ENCODE peak calls at places on chromosomes 7 and 10, in four cellular contexts. H is PC-3, J is mesendoderm, R is tibial artery. E is an unnamed sample.

GRCh38 chr7:131480384-131481315 is 75.8 kb downstream of the PODXL start:
- DNase-seq in H (peak; percentile 40), J (peak; percentile 57), R (no peak), E (no peak)

GRCh38 chr10:7686351-7687171 is 16.6 kb upstream of the ITIH2 start:
- DNase-seq in H (no peak), J (no peak), R (no peak), E (no peak)

GRCh38 chr10:127889605-127890195 is 3.0 kb downstream of the CLRN3 start:
- DNase-seq in H (peak; percentile 68), J (no peak), R (no peak), E (no peak)

GRCh38 chr7:94620703-94621118 is 35.2 kb downstream of the SGCE start:
- DNase-seq in H (peak; percentile 94), J (peak; percentile 48), R (peak; percentile 89), E (peak; percentile 66)

GRCh38 chr7:157586426-157586955 is 249.7 kb downstream of the DNAJB6 start:
- DNase-seq in H (no peak), J (no peak), R (no peak), E (no peak)

GRCh38 chr7:23115991-23116390 is 10.4 kb downstream of the KLHL7 start:
- DNase-seq in H (no peak), J (peak; percentile 96), R (no peak), E (no peak)

GRCh38 chr7:47040795-47041194 is 541.1 kb downstream of the TNS3 start:
- DNase-seq in H (no peak), J (no peak), R (no peak), E (no peak)

GRCh38 chr7:155298288-155298833 is 683 bp downstream of the INSIG1 start:
- DNase-seq in H (no peak), J (peak; percentile 36), R (no peak), E (no peak)

GRCh38 chr7:131105803-131106680 is 221.6 kb upstream of the MKLN1 start:
- DNase-seq in H (peak; percentile 52), J (peak; percentile 74), R (peak; percentile 91), E (peak; percentile 89)

GRCh38 chr10:86203162-86203905 is 163.3 kb downstream of the GRID1 start:
- DNase-seq in H (peak; percentile 12), J (peak; percentile 72), R (no peak), E (no peak)

GRCh38 chr7:108813247-108814014 is 243.8 kb downstream of the DNAJB9 start:
- DNase-seq in H (no peak), J (peak; percentile 14), R (no peak), E (no peak)

GRCh38 chr10:29273478-29273877 is 15.4 kb upstream of the LYZL1 start:
- DNase-seq in H (no peak), J (peak; percentile 99), R (no peak), E (no peak)

GRCh38 chr7:142930126-142930730 is 3.3 kb downstream of the TRPV5 start:
- DNase-seq in H (peak; percentile 6), J (no peak), R (no peak), E (no peak)

GRCh38 chr10:34097682-34098081 is 717.4 kb downstream of the PARD3 start:
- DNase-seq in H (peak; percentile 64), J (no peak), R (no peak), E (no peak)

GRCh38 chr7:24427048-24427447 is 143.1 kb downstream of the NPY start:
- DNase-seq in H (no peak), J (peak; percentile 48), R (no peak), E (no peak)

DNA sequence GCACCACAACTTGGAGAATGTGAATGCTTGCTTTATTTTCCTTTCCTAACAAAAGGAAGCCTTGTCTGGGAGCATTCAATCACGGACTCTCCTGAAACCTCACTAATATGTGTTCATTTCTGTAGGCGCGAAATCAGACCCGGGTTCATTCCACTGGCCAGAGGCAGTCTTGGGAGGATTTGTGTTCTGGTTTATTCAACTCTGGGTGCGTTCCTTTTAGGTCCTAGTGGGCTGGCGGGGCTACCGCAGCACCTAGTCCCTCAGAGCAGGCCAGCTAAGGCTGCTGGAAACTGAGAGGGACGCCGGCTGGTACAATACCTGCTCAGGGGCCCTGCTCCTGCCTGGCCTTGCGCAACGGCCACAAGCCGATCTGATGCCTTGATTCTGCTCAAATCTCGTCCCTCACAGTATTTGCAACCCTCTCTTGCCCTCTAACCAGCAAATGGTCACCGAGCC is 7.5 kb downstream of the HOXA4 start:
- DNase-seq in H (no peak), J (peak; percentile 37), R (no peak), E (no peak)
- H3K4me1 ChIP-seq in H (peaks cover 1% of the 10 kb centered on the region), J (no peaks in the 10 kb centered on the region), R (peaks cover 10% of the 10 kb centered on the region), E (peaks cover 28% of the 10 kb centered on the region)

GRCh38 chr7:39153647-39154046 is 175.9 kb downstream of the POU6F2 start:
- DNase-seq in H (no peak), J (peak; percentile 16), R (no peak), E (no peak)
- H3K27me3 ChIP-seq in H (peaks cover 50% of the 10 kb centered on the region), J (no peaks in the 10 kb centered on the region), R (no peaks in the 10 kb centered on the region), E (no peaks in the 10 kb centered on the region)

DNA sequence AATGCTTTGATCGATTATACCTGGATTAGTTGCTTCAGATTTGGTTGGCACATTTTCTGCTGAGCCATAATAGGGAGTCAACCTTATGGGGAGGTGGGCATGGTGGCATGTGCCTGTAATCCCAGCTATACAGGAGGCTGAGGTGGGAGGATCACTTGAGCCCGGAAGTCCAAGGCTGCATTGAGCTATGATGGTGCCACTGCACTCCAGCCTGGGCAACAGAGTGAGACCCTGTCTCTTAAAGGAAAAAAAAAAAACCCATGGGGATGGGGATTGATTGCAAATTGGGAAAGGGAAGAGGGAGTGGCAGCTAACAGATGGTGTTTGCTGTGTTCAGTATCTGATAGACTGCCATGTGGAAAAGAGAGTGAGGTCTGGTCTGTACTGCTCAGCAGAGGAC is 11.1 kb downstream of the STK17A start:
- DNase-seq in H (no peak), J (no peak), R (no peak), E (no peak)
- H3K4me3 ChIP-seq in H (no peak overlapping the region), J (no peak overlapping the region), R (no peak overlapping the region), E (no peak overlapping the region)

GRCh38 chr7:95919574-95919973 is 147.2 kb downstream of the DYNC1I1 start:
- DNase-seq in H (peak; percentile 24), J (no peak), R (no peak), E (no peak)
- H3K4me1 ChIP-seq in H (peaks cover 30% of the 10 kb centered on the region), J (no peaks in the 10 kb centered on the region), R (no peaks in the 10 kb centered on the region), E (no peaks in the 10 kb centered on the region)

GRCh38 chr7:128352138-128352537 is 8.4 kb upstream of the RBM28 start:
- DNase-seq in H (no peak), J (peak; percentile 89), R (no peak), E (peak; percentile 44)

GRCh38 chr7:128353189-128353588 is 8.3 kb downstream of the PRRT4 start:
- DNase-seq in H (no peak), J (no peak), R (no peak), E (no peak)

GRCh38 chr7:128351296-128352123 is 7.8 kb upstream of the RBM28 start:
- DNase-seq in H (no peak), J (peak; percentile 40), R (no peak), E (no peak)

GRCh38 chr7:128352636-128353035 is 8.9 kb downstream of the PRRT4 start:
- DNase-seq in H (no peak), J (no peak), R (no peak), E (no peak)

DNA sequence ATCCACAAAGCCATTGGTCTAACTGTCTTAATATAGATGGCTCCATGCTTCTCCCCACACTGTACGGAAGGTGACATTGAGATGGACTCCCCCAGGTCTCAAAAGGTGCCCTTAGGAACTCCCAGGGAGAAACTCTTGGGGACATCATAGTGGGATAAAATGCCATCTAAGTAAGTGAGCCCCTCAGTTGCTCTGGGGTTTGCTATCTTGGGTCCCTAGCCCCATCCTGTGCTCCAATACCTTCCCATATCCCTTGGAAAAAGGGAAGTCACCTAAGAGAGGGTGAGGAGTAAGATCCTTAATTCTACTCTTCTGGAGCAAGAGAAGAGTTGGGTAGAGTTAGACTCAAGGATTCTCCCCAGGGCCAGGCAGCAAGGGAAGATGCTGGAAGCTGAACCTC is 7.9 kb downstream of the PRRT4 start:
- DNase-seq in H (no peak), J (no peak), R (no peak), E (no peak)
- H3K27me3 ChIP-seq in H (no peaks in the 10 kb centered on the region), J (peaks cover 14% of the 10 kb centered on the region), R (no peaks in the 10 kb centered on the region), E (peaks cover 68% of the 10 kb centered on the region)

DNA sequence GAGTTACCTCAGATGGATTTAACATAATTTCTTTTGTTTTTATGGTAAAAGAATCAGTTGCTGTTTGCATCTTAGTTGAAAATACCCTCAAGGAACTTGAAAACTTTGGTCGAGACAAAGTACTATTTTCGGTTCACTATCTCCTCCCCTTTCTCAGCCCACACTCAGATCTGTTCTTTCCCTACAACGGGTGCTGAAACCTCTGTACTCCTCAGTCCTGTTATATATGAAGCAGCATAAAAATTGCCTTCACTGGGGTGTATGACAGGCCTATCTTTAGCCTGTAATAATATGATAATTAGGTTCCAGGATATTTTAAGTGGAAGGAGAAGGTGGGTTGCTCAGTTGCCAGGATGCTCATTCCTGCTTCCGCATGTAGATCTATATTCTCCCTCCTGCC is 105.2 kb upstream of the NOBOX start:
- DNase-seq in H (no peak), J (no peak), R (no peak), E (no peak)
- H3K4me3 ChIP-seq in H (no peak overlapping the region), J (no peak overlapping the region), R (no peak overlapping the region), E (no peak overlapping the region)

DNA sequence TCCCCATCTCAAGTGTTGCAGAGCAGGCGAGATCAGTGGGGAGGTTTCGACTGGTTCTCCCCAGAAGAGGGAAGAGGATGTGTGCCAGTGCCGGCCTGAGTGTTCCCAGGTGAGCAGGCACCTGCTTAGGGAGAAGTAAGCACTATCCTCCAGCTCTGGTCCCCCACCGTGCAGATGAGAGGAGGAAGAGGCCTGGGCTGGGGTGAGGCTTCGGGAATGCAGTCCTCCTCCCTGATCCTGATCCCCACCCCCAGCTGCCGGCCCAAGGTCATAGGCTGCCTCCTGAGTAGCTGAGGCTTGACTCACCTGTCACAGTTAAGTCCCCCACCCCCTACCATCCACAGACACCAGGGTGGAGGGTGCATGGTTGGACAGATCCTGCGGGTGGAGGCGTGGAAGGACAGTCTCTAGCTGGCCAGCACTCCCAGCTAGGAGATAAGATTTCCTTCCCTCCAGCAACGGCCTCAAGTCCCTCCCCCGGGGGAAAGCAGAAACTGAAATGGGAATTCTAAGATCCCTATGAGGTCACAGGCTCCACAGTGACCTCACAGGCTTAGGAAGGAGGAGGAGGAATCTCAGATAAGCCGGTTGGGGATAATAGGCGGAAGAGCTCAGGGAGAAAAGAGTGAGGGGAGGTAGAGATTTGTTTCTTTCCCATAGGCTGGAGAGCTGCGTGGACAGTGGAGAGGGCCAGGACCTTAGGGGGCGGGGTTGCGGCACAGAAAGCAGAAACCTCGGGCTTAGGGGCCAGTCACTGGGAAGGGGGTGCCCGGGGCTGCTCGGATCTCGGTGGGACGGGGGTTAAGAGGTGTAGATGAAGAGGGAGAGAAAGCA is 1.0 kb downstream of the LRCH4 start:
- DNase-seq in H (peak; percentile 48), J (peak; percentile 91), R (no peak), E (peak; percentile 85)
- H3K4me1 ChIP-seq in H (peaks cover 17% of the 10 kb centered on the region), J (peaks cover 13% of the 10 kb centered on the region), R (peaks cover 37% of the 10 kb centered on the region), E (peaks cover 25% of the 10 kb centered on the region)

GRCh38 chr7:6526997-6527378 is 24.3 kb downstream of the GRID2IP start:
- DNase-seq in H (no peak), J (no peak), R (no peak), E (no peak)
- H3K27me3 ChIP-seq in H (peaks cover 4% of the 10 kb centered on the region), J (peaks cover 8% of the 10 kb centered on the region), R (no peaks in the 10 kb centered on the region), E (peaks cover 36% of the 10 kb centered on the region)

GRCh38 chr10:31602541-31603244 is 283.7 kb downstream of the ZEB1 start:
- DNase-seq in H (no peak), J (peak; percentile 76), R (peak; percentile 95), E (peak; percentile 66)
- H3K4me3 ChIP-seq in H (peak overlapping the region; percentile 76), J (peak overlapping the region; percentile 48), R (peak overlapping the region; percentile 73), E (peak overlapping the region; percentile 67)

GRCh38 chr10:80206277-80206655 is 929 bp upstream of the ANXA11 start:
- DNase-seq in H (no peak), J (no peak), R (no peak), E (no peak)
- H3K4me1 ChIP-seq in H (peaks cover 78% of the 10 kb centered on the region), J (peaks cover 10% of the 10 kb centered on the region), R (peaks cover 69% of the 10 kb centered on the region), E (peaks cover 31% of the 10 kb centered on the region)